ENCODE peak calls at places on chromosomes 16 and 17, in eight cellular contexts. One of them, this sample, is unnamed.

GRCh38 chr17:17043668-17044226 is 1.5 kb downstream of the MPRIP start:
- DNase-seq in B cell: no peak
- DNase-seq in lower leg skin: no peak
- DNase-seq in lower lobe of right lung: no peak
- DNase-seq in GM10248: no peak
- DNase-seq in fibroblast of lung: no peak
- DNase-seq in endothelial cell: no peak
- DNase-seq in cardiac fibroblast: no peak
- DNase-seq in this sample: no peak

GRCh38 chr17:41976142-41976768 is 9.7 kb downstream of the CNP start:
- DNase-seq in B cell: no peak
- DNase-seq in lower leg skin: no peak
- DNase-seq in lower lobe of right lung: peak
- DNase-seq in GM10248: no peak
- DNase-seq in fibroblast of lung: no peak
- DNase-seq in endothelial cell: no peak
- DNase-seq in cardiac fibroblast: no peak
- DNase-seq in this sample: no peak

GRCh38 chr16:81204794-81205680 is 33.5 kb upstream of the BCO1 start:
- DNase-seq in B cell: no peak
- DNase-seq in lower leg skin: no peak
- DNase-seq in lower lobe of right lung: no peak
- DNase-seq in GM10248: peak
- DNase-seq in fibroblast of lung: peak
- DNase-seq in endothelial cell: peak
- DNase-seq in cardiac fibroblast: peak
- DNase-seq in this sample: peak

GRCh38 chr17:37708616-37709212 is 36.1 kb downstream of the HNF1B start:
- DNase-seq in B cell: no peak
- DNase-seq in lower leg skin: no peak
- DNase-seq in lower lobe of right lung: no peak
- DNase-seq in GM10248: no peak
- DNase-seq in fibroblast of lung: peak
- DNase-seq in endothelial cell: no peak
- DNase-seq in cardiac fibroblast: no peak
- DNase-seq in this sample: no peak

GRCh38 chr16:89246903-89247733 is 29.6 kb downstream of the ZNF778 start:
- DNase-seq in B cell: peak
- DNase-seq in lower leg skin: peak
- DNase-seq in lower lobe of right lung: peak
- DNase-seq in GM10248: peak
- DNase-seq in fibroblast of lung: peak
- DNase-seq in endothelial cell: peak
- DNase-seq in cardiac fibroblast: peak
- DNase-seq in this sample: peak

GRCh38 chr17:12099412-12099811 is 78.7 kb downstream of the MAP2K4 start:
- DNase-seq in B cell: no peak
- DNase-seq in lower leg skin: no peak
- DNase-seq in lower lobe of right lung: no peak
- DNase-seq in GM10248: no peak
- DNase-seq in fibroblast of lung: no peak
- DNase-seq in endothelial cell: no peak
- DNase-seq in cardiac fibroblast: no peak
- DNase-seq in this sample: no peak

GRCh38 chr16:11094075-11094593 is 149.8 kb downstream of the CLEC16A start:
- DNase-seq in B cell: peak
- DNase-seq in lower leg skin: no peak
- DNase-seq in lower lobe of right lung: no peak
- DNase-seq in GM10248: peak
- DNase-seq in fibroblast of lung: peak
- DNase-seq in endothelial cell: no peak
- DNase-seq in cardiac fibroblast: peak
- DNase-seq in this sample: peak

GRCh38 chr17:30556374-30557332 is 79.4 kb downstream of the GOSR1 start:
- DNase-seq in B cell: no peak
- DNase-seq in lower leg skin: no peak
- DNase-seq in lower lobe of right lung: peak
- DNase-seq in GM10248: no peak
- DNase-seq in fibroblast of lung: no peak
- DNase-seq in endothelial cell: no peak
- DNase-seq in cardiac fibroblast: no peak
- DNase-seq in this sample: no peak

GRCh38 chr17:5011928-5012327 is 14.2 kb downstream of the KIF1C start:
- DNase-seq in B cell: no peak
- DNase-seq in lower leg skin: no peak
- DNase-seq in lower lobe of right lung: no peak
- DNase-seq in GM10248: peak
- DNase-seq in fibroblast of lung: peak
- DNase-seq in endothelial cell: no peak
- DNase-seq in cardiac fibroblast: peak
- DNase-seq in this sample: no peak

GRCh38 chr17:50841277-50841948 is 6.0 kb downstream of the WFIKKN2 start:
- DNase-seq in B cell: no peak
- DNase-seq in lower leg skin: no peak
- DNase-seq in lower lobe of right lung: no peak
- DNase-seq in GM10248: peak
- DNase-seq in fibroblast of lung: no peak
- DNase-seq in endothelial cell: no peak
- DNase-seq in cardiac fibroblast: no peak
- DNase-seq in this sample: no peak

DNA sequence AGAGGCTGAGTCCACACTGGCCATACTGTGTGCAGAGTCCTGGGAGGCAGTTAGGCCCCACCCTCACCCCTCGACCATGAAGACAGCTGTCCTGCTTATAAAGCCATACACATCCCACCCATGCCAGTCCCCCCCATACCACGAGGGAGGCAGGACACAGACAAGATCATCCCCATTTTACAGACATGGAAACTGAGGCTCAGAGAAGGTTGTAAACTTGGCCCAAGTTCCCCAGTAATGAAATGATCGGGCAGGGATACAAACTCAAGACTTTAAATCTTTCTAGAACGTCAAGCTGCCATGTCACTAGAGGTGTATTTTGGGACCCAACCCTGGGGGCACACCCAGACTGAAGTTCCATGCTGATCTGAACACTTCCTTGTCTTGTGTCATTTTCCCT is 16.5 kb downstream of the HID1 start:
- DNase-seq in B cell: no peak
- DNase-seq in lower leg skin: no peak
- DNase-seq in lower lobe of right lung: no peak
- DNase-seq in GM10248: no peak
- DNase-seq in fibroblast of lung: no peak
- DNase-seq in endothelial cell: no peak
- DNase-seq in cardiac fibroblast: no peak
- DNase-seq in this sample: no peak
- TF ChIP-seq CTCF in B cell: no peak
- TF ChIP-seq CTCF in lower leg skin: no peak
- TF ChIP-seq CTCF in lower lobe of right lung: no peak
- TF ChIP-seq CTCF in GM10248: no peak
- TF ChIP-seq CTCF in fibroblast of lung: no peak
- TF ChIP-seq CTCF in endothelial cell: no peak
- TF ChIP-seq CTCF in cardiac fibroblast: no peak
- TF ChIP-seq CTCF in this sample: no peak

DNA sequence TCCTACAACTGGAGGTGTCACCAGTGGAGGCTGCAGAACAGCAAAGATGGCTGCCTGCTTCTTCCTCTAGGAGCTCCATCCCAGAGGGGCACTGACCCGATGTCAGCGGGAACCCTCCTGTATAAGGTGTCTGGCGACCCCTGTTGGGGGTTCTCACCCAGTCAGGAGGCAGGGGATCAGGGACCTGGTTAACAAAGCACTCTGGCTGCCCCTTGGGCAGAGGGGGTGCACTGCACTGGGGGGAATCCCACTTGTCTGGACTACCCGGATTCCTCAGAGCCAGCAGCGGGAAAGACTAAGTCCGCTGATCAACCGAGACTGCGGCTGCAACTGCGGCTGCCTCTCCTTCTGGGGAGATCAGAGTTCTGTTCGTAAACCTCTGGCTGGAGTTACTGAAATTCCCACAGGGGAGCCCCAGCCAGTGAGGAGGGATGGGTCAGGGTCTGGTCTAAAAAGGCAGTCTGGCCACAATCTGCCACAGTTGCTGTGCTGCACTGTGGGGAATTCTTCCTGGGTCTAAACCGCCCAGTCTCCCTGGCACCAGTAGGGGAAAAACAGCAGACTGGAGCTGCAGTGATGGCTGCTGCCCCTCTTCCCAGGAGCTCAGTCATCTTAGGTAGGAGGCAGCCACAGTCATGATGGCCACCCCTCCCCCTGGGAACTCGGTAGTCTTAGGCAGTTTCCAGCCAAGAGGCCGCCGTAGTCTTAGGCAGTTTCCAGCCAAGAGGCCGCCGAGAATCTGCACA is 213.4 kb downstream of the CYB561 start:
- DNase-seq in B cell: no peak
- DNase-seq in lower leg skin: no peak
- DNase-seq in lower lobe of right lung: no peak
- DNase-seq in GM10248: no peak
- DNase-seq in fibroblast of lung: no peak
- DNase-seq in endothelial cell: no peak
- DNase-seq in cardiac fibroblast: no peak
- DNase-seq in this sample: no peak
- TF ChIP-seq CTCF in B cell: no peak
- TF ChIP-seq CTCF in lower leg skin: no peak
- TF ChIP-seq CTCF in lower lobe of right lung: no peak
- TF ChIP-seq CTCF in GM10248: no peak
- TF ChIP-seq CTCF in fibroblast of lung: no peak
- TF ChIP-seq CTCF in endothelial cell: no peak
- TF ChIP-seq CTCF in cardiac fibroblast: no peak
- TF ChIP-seq CTCF in this sample: no peak

GRCh38 chr17:61599608-61600007 is 8.6 kb upstream of the NACA2 start:
- DNase-seq in B cell: no peak
- DNase-seq in lower leg skin: no peak
- DNase-seq in lower lobe of right lung: no peak
- DNase-seq in GM10248: no peak
- DNase-seq in fibroblast of lung: no peak
- DNase-seq in endothelial cell: no peak
- DNase-seq in cardiac fibroblast: no peak
- DNase-seq in this sample: no peak
- TF ChIP-seq CTCF in B cell: no peak
- TF ChIP-seq CTCF in lower leg skin: no peak
- TF ChIP-seq CTCF in lower lobe of right lung: no peak
- TF ChIP-seq CTCF in GM10248: no peak
- TF ChIP-seq CTCF in fibroblast of lung: no peak
- TF ChIP-seq CTCF in endothelial cell: no peak
- TF ChIP-seq CTCF in cardiac fibroblast: no peak
- TF ChIP-seq CTCF in this sample: no peak

GRCh38 chr16:47132310-47132709 is 11.4 kb downstream of the NETO2 start:
- DNase-seq in B cell: no peak
- DNase-seq in lower leg skin: no peak
- DNase-seq in lower lobe of right lung: no peak
- DNase-seq in GM10248: no peak
- DNase-seq in fibroblast of lung: peak
- DNase-seq in endothelial cell: no peak
- DNase-seq in cardiac fibroblast: peak
- DNase-seq in this sample: no peak
- TF ChIP-seq CTCF in B cell: no peak
- TF ChIP-seq CTCF in lower leg skin: no peak
- TF ChIP-seq CTCF in lower lobe of right lung: no peak
- TF ChIP-seq CTCF in GM10248: no peak
- TF ChIP-seq CTCF in fibroblast of lung: no peak
- TF ChIP-seq CTCF in endothelial cell: no peak
- TF ChIP-seq CTCF in cardiac fibroblast: no peak
- TF ChIP-seq CTCF in this sample: no peak

GRCh38 chr16:67375161-67375560 is 18.1 kb downstream of the TPPP3 start:
- DNase-seq in B cell: no peak
- DNase-seq in lower leg skin: no peak
- DNase-seq in lower lobe of right lung: no peak
- DNase-seq in GM10248: no peak
- DNase-seq in fibroblast of lung: no peak
- DNase-seq in endothelial cell: no peak
- DNase-seq in cardiac fibroblast: no peak
- DNase-seq in this sample: no peak

GRCh38 chr16:67378642-67379041 is 14.7 kb downstream of the TPPP3 start:
- DNase-seq in B cell: no peak
- DNase-seq in lower leg skin: no peak
- DNase-seq in lower lobe of right lung: no peak
- DNase-seq in GM10248: no peak
- DNase-seq in fibroblast of lung: peak
- DNase-seq in endothelial cell: no peak
- DNase-seq in cardiac fibroblast: no peak
- DNase-seq in this sample: no peak

GRCh38 chr16:67370686-67371085 is 22.6 kb downstream of the TPPP3 start:
- DNase-seq in B cell: no peak
- DNase-seq in lower leg skin: no peak
- DNase-seq in lower lobe of right lung: no peak
- DNase-seq in GM10248: no peak
- DNase-seq in fibroblast of lung: no peak
- DNase-seq in endothelial cell: no peak
- DNase-seq in cardiac fibroblast: no peak
- DNase-seq in this sample: no peak

GRCh38 chr16:67372664-67373063 is 20.6 kb downstream of the TPPP3 start:
- DNase-seq in B cell: no peak
- DNase-seq in lower leg skin: no peak
- DNase-seq in lower lobe of right lung: no peak
- DNase-seq in GM10248: no peak
- DNase-seq in fibroblast of lung: peak
- DNase-seq in endothelial cell: no peak
- DNase-seq in cardiac fibroblast: peak
- DNase-seq in this sample: no peak
- TF ChIP-seq CTCF in B cell: peak
- TF ChIP-seq CTCF in lower leg skin: no peak
- TF ChIP-seq CTCF in lower lobe of right lung: peak
- TF ChIP-seq CTCF in GM10248: peak
- TF ChIP-seq CTCF in fibroblast of lung: peak
- TF ChIP-seq CTCF in endothelial cell: no peak
- TF ChIP-seq CTCF in cardiac fibroblast: peak
- TF ChIP-seq CTCF in this sample: peak